ENCODE peak calls at places on chromosomes 5 and 9, in five cellular contexts. L is H7, P is BE2C, D is HFF-Myc, Z is endothelial cell of umbilical vein. H is an unnamed sample.

GRCh38 chr9:128048663-128049062 is 18.5 kb downstream of the NAIF1 start:
- DNase-seq in P (no peak), D (no peak), Z (no peak), L (no peak), H (no peak)

GRCh38 chr5:64497390-64497789 is 8.4 kb upstream of the RGS7BP start:
- DNase-seq in L (peak), Z (no peak), D (no peak), P (no peak), H (no peak)

GRCh38 chr5:32138839-32139493 is 35.2 kb downstream of the GOLPH3 start:
- DNase-seq in D (no peak), P (no peak), L (no peak), Z (no peak), H (no peak)

GRCh38 chr5:142246-142810 is 49.0 kb upstream of the LRRC14B start:
- DNase-seq in P (no peak), L (no peak), Z (no peak), D (no peak), H (no peak)

GRCh38 chr5:148830220-148830619 is 3.8 kb downstream of the ADRB2 start:
- DNase-seq in L (no peak), P (no peak), D (no peak), Z (no peak), H (no peak)

GRCh38 chr5:151214614-151215545 is 9.0 kb downstream of the CCDC69 start:
- DNase-seq in P (no peak), L (no peak), Z (no peak), D (no peak), H (peak)

GRCh38 chr9:105193560-105193959 is 50.9 kb upstream of the SLC44A1 start:
- DNase-seq in L (no peak), D (no peak), P (no peak), Z (no peak), H (no peak)

GRCh38 chr9:34551751-34552605 is 29.2 kb upstream of the ENHO start:
- DNase-seq in D (no peak), L (peak), Z (no peak), P (no peak), H (no peak)

GRCh38 chr5:138602371-138603000 is 27.3 kb upstream of the HSPA9 start:
- DNase-seq in L (no peak), P (peak), Z (no peak), D (no peak), H (no peak)

GRCh38 chr9:96654450-96655197 is 493 bp downstream of the PRXL2C start:
- DNase-seq in P (peak), D (peak), Z (peak), L (peak), H (peak)

GRCh38 chr5:162485666-162486292 is 418.2 kb downstream of the GABRG2 start:
- DNase-seq in P (peak), Z (no peak), D (no peak), L (no peak), H (no peak)

GRCh38 chr9:100498592-100498991 is 25.6 kb downstream of the TMEFF1 start:
- DNase-seq in D (no peak), P (no peak), Z (no peak), L (no peak), H (no peak)

GRCh38 chr5:72817076-72817476 is 615 bp downstream of the TNPO1 start:
- DNase-seq in D (no peak), L (no peak), Z (peak), P (peak), H (no peak)

GRCh38 chr9:21551401-21551800 is 69.3 kb upstream of the IFNE start:
- DNase-seq in L (no peak), Z (peak), P (no peak), D (no peak), H (no peak)

GRCh38 chr9:108852089-108852488 is 3.7 kb downstream of the ACTL7B start:
- DNase-seq in P (no peak), Z (no peak), D (no peak), L (no peak), H (no peak)

GRCh38 chr5:180003145-180003544 is 68.4 kb downstream of the RNF130 start:
- DNase-seq in P (no peak), L (no peak), Z (no peak), D (no peak), H (no peak)

GRCh38 chr5:15807861-15808260 is 307.9 kb downstream of the FBXL7 start:
- DNase-seq in P (peak), Z (peak), L (no peak), D (no peak), H (no peak)

GRCh38 chr9:131798166-131798565 is 58.3 kb upstream of the RAPGEF1 start:
- DNase-seq in Z (no peak), P (no peak), L (no peak), D (no peak), H (no peak)

GRCh38 chr9:113578279-113578865 is 114.8 kb downstream of the RGS3 start:
- DNase-seq in L (no peak), D (no peak), Z (no peak), P (no peak), H (no peak)
- H3K4me3 ChIP-seq in L (no peak), D (no peak), Z (no peak), P (no peak), H (peak)

DNA sequence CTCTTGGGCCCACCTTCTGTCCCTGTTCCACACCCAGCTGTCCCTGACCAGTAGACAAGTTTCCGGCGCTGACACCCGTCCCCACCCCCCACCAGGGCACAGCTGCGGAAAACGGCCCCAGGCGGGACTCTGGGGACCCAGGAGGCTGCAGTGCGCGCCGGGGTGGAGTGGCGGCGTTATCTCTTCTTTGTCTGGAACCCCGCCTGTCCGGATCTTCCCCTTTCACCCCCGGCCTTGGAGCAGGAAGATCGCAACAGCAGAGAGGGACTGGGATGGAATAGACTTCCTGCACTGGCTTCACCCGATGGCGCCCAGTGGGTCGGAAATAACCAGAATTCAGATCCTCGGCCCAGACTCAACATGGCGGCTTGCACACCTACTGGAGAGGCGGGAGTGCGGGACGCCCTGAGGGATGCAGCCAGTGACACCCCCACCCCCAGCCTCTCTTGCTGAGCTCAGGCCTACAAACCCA is 4.7 kb downstream of the PAX5 start:
- DNase-seq in P (peak), L (no peak), D (no peak), Z (no peak), H (no peak)
- H3K4me3 ChIP-seq in P (peak), L (peak), D (no peak), Z (no peak), H (no peak)

GRCh38 chr9:19233344-19233743 is 2.9 kb downstream of the DENND4C start:
- DNase-seq in P (no peak), L (no peak), D (no peak), Z (no peak), H (no peak)

GRCh38 chr9:19231126-19232035 is 888 bp downstream of the DENND4C start:
- DNase-seq in P (no peak), Z (peak), D (no peak), L (peak), H (no peak)

GRCh38 chr9:19232117-19232829 is 1.8 kb downstream of the DENND4C start:
- DNase-seq in D (no peak), L (no peak), P (no peak), Z (peak), H (no peak)

GRCh38 chr9:19230356-19231125 is at the start of gene DENND4C:
- DNase-seq in L (peak), Z (peak), D (peak), P (peak), H (peak)

DNA sequence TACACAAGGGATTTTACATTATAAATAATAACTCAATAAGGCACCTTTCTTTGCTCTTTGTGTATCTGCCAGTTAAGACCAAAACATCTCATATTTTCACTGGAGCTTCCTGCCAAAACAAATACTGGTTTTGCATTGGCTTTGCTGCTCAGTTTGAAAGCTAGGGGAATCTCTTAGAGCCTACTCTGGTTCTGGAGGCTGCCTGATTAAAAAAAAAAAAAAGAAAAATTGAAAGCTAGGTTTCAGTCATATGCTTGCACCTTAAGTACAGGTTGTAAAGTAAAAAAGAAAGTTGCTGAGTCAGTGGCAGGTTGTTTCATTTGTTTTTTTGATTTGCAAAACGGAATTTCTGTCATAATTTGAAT is 2.3 kb downstream of the DENND4C start:
- DNase-seq in L (no peak), Z (peak), P (no peak), D (no peak), H (no peak)
- H3K4me3 ChIP-seq in L (no peak), Z (no peak), P (peak), D (peak), H (no peak)

GRCh38 chr5:115812372-115812771 is 4.1 kb downstream of the CDO1 start:
- DNase-seq in Z (no peak), D (no peak), P (no peak), L (no peak), H (no peak)

GRCh38 chr5:115816226-115817042 is at the start of gene CDO1:
- DNase-seq in L (peak), D (no peak), P (peak), Z (peak), H (no peak)

GRCh38 chr5:115815693-115816225 is 700 bp downstream of the CDO1 start:
- DNase-seq in Z (peak), D (no peak), P (no peak), L (peak), H (no peak)

GRCh38 chr5:115813719-115814118 is 2.7 kb downstream of the CDO1 start:
- DNase-seq in D (no peak), L (no peak), Z (no peak), P (no peak), H (peak)

GRCh38 chr5:115815006-115815692 is 1.3 kb downstream of the CDO1 start:
- DNase-seq in P (no peak), L (peak), D (no peak), Z (peak), H (no peak)
- H3K4me3 ChIP-seq in P (no peak), L (peak), D (peak), Z (no peak), H (no peak)

GRCh38 chr5:40829748-40830305 is 5.2 kb downstream of the RPL37 start:
- DNase-seq in D (no peak), L (no peak), P (no peak), Z (no peak), H (no peak)

GRCh38 chr5:40832345-40832744 is 2.7 kb downstream of the RPL37 start:
- DNase-seq in D (no peak), P (no peak), L (no peak), Z (no peak), H (no peak)

GRCh38 chr5:40833712-40834229 is 1.3 kb downstream of the RPL37 start:
- DNase-seq in L (no peak), D (no peak), Z (no peak), P (no peak), H (no peak)

GRCh38 chr5:40828690-40829661 is 6.0 kb downstream of the RPL37 start:
- DNase-seq in Z (no peak), D (no peak), P (no peak), L (no peak), H (no peak)

DNA sequence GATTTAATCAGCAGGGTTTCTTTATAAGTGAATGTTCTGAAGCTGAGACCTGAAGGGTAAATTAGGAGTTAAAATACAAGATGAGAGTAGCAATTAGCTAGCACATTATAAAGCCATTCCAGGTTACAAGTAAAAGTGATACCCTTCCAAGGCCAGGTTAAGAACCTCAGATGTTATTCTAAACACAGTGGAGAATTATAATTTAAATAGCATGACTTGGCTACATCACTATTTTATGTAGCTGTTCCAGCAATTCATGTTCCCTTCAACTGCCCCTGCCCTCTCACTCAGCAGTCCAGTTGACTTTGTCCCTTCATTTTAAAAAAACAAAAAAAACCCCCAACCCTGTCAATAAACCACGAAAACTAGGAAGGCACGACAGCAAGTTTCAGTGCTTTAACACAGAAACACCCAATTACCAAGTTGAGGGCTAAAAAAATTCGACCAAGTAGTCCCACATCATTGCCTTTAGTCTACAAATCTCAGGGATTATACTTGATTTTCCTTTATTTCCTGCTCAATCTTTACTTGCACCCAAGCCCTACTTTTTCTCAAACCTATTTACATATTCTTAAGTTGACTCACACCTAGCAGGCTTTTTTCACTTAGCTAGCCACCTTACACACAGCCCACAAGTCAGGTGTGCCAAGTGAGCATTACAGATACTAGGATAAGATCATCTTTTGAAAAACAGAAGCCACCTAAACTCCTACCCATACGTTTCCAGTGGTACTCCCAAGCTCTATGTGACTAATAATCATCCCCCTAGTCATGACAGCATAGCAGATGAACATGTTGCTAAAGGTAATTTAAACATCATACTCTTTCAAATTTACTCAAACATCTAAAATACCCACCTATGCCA is 3.4 kb downstream of the RPL37 start:
- DNase-seq in Z (no peak), P (no peak), D (no peak), L (no peak), H (no peak)
- H3K4me3 ChIP-seq in Z (no peak), P (no peak), D (peak), L (no peak), H (no peak)

DNA sequence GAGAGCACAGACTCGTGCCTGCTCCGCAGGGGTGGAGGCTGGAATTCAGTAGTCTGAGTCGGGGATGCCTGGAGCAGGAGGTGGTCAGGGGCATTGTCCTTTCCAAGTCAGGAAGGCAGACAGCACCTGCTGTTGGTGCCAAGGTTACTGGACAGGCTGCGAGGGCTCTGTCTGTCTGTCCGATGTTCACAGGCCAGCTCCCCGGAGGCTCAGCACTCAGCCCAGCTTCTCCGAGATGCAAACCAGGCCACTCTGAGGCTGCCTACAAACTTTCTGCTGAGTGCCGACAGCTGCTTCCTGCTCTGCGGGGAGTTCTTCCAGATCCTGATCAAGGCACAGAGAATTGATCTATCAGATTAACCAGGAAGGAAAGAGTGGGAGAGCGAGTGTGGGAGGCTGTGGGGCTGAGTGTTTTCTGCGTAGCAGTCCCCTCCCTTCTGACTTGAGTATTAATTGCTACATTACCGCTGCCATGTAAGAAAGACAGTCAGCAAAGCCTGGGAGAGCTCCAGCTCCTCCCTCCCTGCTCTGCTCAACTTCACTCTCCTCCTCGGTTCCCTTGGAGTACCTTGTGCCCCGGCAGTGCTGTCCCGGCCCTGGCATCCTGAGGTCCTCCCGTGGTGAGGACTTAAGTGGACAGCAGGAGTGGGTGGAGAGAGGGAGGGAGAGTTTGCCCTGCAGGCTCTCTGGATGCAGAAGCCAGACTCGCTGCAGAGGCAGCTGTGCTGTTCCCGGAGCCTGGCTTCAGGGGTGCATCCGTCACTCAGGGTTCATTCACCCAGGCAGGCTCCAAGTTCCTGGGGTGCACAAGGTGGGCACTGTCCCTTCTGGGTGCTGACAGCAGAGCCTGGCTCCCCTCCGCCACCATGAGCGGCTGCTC is 35.9 kb downstream of the KCNMB1 start:
- DNase-seq in L (peak), P (peak), D (no peak), Z (no peak), H (no peak)
- H3K4me3 ChIP-seq in L (no peak), P (peak), D (no peak), Z (no peak), H (no peak)

GRCh38 chr9:29211681-29212589 is 1638.7 kb upstream of the C9orf72 start:
- DNase-seq in L (peak), D (no peak), Z (peak), P (peak), H (peak)
- H3K4me3 ChIP-seq in L (peak), D (no peak), Z (no peak), P (peak), H (peak)

H was measured in Jurkat, Clone E6-1.